ENCODE peak calls at places on chromosome 13, in four cellular contexts. Q, P, U and Z are unnamed samples.

GRCh38 chr13:21435710-21436151 is 23.4 kb downstream of the ZDHHC20 start:
- DNase-seq in P (peak), U (no peak), Q (peak), Z (peak)

GRCh38 chr13:112967666-112968379 is 1.2 kb upstream of the MCF2L start:
- DNase-seq in P (no peak), U (no peak), Q (no peak), Z (no peak)

GRCh38 chr13:113636266-113636963 is 21.6 kb downstream of the ATP4B start:
- DNase-seq in Q (no peak), P (no peak), U (no peak), Z (no peak)

GRCh38 chr13:110323172-110323851 is 16.2 kb downstream of the COL4A2 start:
- DNase-seq in P (no peak), U (no peak), Q (no peak), Z (no peak)

GRCh38 chr13:97141564-97142005 is 80.5 kb upstream of the MBNL2 start:
- DNase-seq in P (no peak), U (no peak), Q (no peak), Z (peak)

GRCh38 chr13:111316161-111316730 is 4.2 kb upstream of the TEX29 start:
- DNase-seq in P (no peak), U (no peak), Q (no peak), Z (no peak)

GRCh38 chr13:91904597-91904996 is 506.2 kb downstream of the GPC5 start:
- DNase-seq in Q (no peak), U (no peak), P (no peak), Z (no peak)

GRCh38 chr13:79222427-79223205 is 183.4 kb downstream of the RBM26 start:
- DNase-seq in Q (no peak), P (no peak), U (no peak), Z (no peak)

GRCh38 chr13:80336335-80336734 is 4.6 kb downstream of the SPRY2 start:
- DNase-seq in P (no peak), U (no peak), Q (no peak), Z (no peak)

GRCh38 chr13:106911020-106911419 is 343.1 kb upstream of the ARGLU1 start:
- DNase-seq in P (no peak), U (no peak), Q (no peak), Z (no peak)

GRCh38 chr13:30810261-30810701 is 74.9 kb downstream of the ALOX5AP start:
- DNase-seq in P (no peak), Q (no peak), U (peak), Z (no peak)

GRCh38 chr13:82766732-82767321 is 1115.4 kb downstream of the SLITRK1 start:
- DNase-seq in Q (no peak), P (no peak), U (no peak), Z (no peak)

GRCh38 chr13:72431981-72432617 is 295.3 kb downstream of the MZT1 start:
- DNase-seq in Q (no peak), P (no peak), U (no peak), Z (no peak)

GRCh38 chr13:45419945-45420344 is 1.8 kb upstream of the SLC25A30 start:
- DNase-seq in P (no peak), Q (no peak), U (no peak), Z (no peak)

GRCh38 chr13:110340812-110341444 is 33.8 kb downstream of the COL4A2 start:
- DNase-seq in Q (peak), U (no peak), P (peak), Z (no peak)

GRCh38 chr13:51746802-51747201 is 57.2 kb downstream of the DHRS12 start:
- DNase-seq in Q (no peak), U (no peak), P (no peak), Z (no peak)

GRCh38 chr13:21326155-21327030 is 132.7 kb downstream of the ZDHHC20 start:
- DNase-seq in Q (no peak), U (no peak), P (no peak), Z (peak)

GRCh38 chr13:69092615-69093322 is 1014.9 kb upstream of the ATXN8OS start:
- DNase-seq in Q (no peak), U (no peak), P (no peak), Z (no peak)

GRCh38 chr13:39414339-39414738 is 188.7 kb downstream of the LHFPL6 start:
- DNase-seq in Q (no peak), P (no peak), U (no peak), Z (no peak)